ENCODE peak calls at places on chromosomes 3 and 15, in ten cellular contexts. One of them, this sample, is unnamed.

GRCh38 chr3:142279965-142280590 is 54.7 kb upstream of the GK5 start:
- DNase-seq in iris pigment epithelial cell: peak
- DNase-seq in IMR-90: peak
- DNase-seq in NCI-H2081: peak
- DNase-seq in HFFc6: peak
- DNase-seq in activated CD4-positive, alpha-beta T cell treated with anti-CD3 and anti-CD28 coated beads for 24 hours: peak
- DNase-seq in GF-D8: peak
- DNase-seq in GM23338: peak
- DNase-seq in HFF-Myc: peak
- DNase-seq in memory B cell: peak
- DNase-seq in this sample: peak

GRCh38 chr3:127208483-127209100 is 15.7 kb downstream of the PRR23E start:
- DNase-seq in GM23338: no peak
- DNase-seq in GF-D8: no peak
- DNase-seq in IMR-90: no peak
- DNase-seq in HFF-Myc: no peak
- DNase-seq in iris pigment epithelial cell: no peak
- DNase-seq in memory B cell: no peak
- DNase-seq in HFFc6: no peak
- DNase-seq in activated CD4-positive, alpha-beta T cell treated with anti-CD3 and anti-CD28 coated beads for 24 hours: no peak
- DNase-seq in NCI-H2081: no peak
- DNase-seq in this sample: no peak

GRCh38 chr3:49689046-49689886 is at the start of the genes MST1 and RNF123:
- DNase-seq in NCI-H2081: no peak
- DNase-seq in IMR-90: peak
- DNase-seq in GM23338: peak
- DNase-seq in iris pigment epithelial cell: peak
- DNase-seq in GF-D8: no peak
- DNase-seq in HFF-Myc: peak
- DNase-seq in memory B cell: peak
- DNase-seq in activated CD4-positive, alpha-beta T cell treated with anti-CD3 and anti-CD28 coated beads for 24 hours: peak
- DNase-seq in HFFc6: peak
- DNase-seq in this sample: peak

GRCh38 chr3:43659250-43659880 is 31.4 kb upstream of the ABHD5 start:
- DNase-seq in activated CD4-positive, alpha-beta T cell treated with anti-CD3 and anti-CD28 coated beads for 24 hours: no peak
- DNase-seq in NCI-H2081: no peak
- DNase-seq in memory B cell: no peak
- DNase-seq in GF-D8: no peak
- DNase-seq in HFF-Myc: no peak
- DNase-seq in GM23338: peak
- DNase-seq in HFFc6: no peak
- DNase-seq in iris pigment epithelial cell: no peak
- DNase-seq in IMR-90: no peak
- DNase-seq in this sample: no peak

GRCh38 chr3:104989878-104990277 is 376.8 kb upstream of the ALCAM start:
- DNase-seq in GF-D8: no peak
- DNase-seq in activated CD4-positive, alpha-beta T cell treated with anti-CD3 and anti-CD28 coated beads for 24 hours: no peak
- DNase-seq in IMR-90: peak
- DNase-seq in GM23338: no peak
- DNase-seq in memory B cell: no peak
- DNase-seq in HFFc6: peak
- DNase-seq in NCI-H2081: no peak
- DNase-seq in HFF-Myc: no peak
- DNase-seq in iris pigment epithelial cell: no peak
- DNase-seq in this sample: no peak

GRCh38 chr3:13461169-13462124 is 18.7 kb upstream of the HDAC11 start:
- DNase-seq in activated CD4-positive, alpha-beta T cell treated with anti-CD3 and anti-CD28 coated beads for 24 hours: peak
- DNase-seq in NCI-H2081: peak
- DNase-seq in HFF-Myc: no peak
- DNase-seq in iris pigment epithelial cell: peak
- DNase-seq in memory B cell: peak
- DNase-seq in IMR-90: peak
- DNase-seq in GF-D8: no peak
- DNase-seq in GM23338: peak
- DNase-seq in HFFc6: peak
- DNase-seq in this sample: no peak

GRCh38 chr3:110697961-110698360 is 373.7 kb upstream of the NECTIN3 start:
- DNase-seq in NCI-H2081: no peak
- DNase-seq in IMR-90: peak
- DNase-seq in iris pigment epithelial cell: peak
- DNase-seq in memory B cell: no peak
- DNase-seq in GM23338: peak
- DNase-seq in GF-D8: no peak
- DNase-seq in HFFc6: no peak
- DNase-seq in activated CD4-positive, alpha-beta T cell treated with anti-CD3 and anti-CD28 coated beads for 24 hours: no peak
- DNase-seq in HFF-Myc: peak
- DNase-seq in this sample: no peak

GRCh38 chr3:177058647-177059046 is 138.6 kb downstream of the TBL1XR1 start:
- DNase-seq in NCI-H2081: no peak
- DNase-seq in activated CD4-positive, alpha-beta T cell treated with anti-CD3 and anti-CD28 coated beads for 24 hours: no peak
- DNase-seq in HFFc6: no peak
- DNase-seq in memory B cell: no peak
- DNase-seq in iris pigment epithelial cell: no peak
- DNase-seq in GM23338: no peak
- DNase-seq in HFF-Myc: no peak
- DNase-seq in IMR-90: no peak
- DNase-seq in GF-D8: no peak
- DNase-seq in this sample: no peak

GRCh38 chr15:96274698-96275097 is 55.8 kb upstream of the NR2F2 start:
- DNase-seq in memory B cell: no peak
- DNase-seq in activated CD4-positive, alpha-beta T cell treated with anti-CD3 and anti-CD28 coated beads for 24 hours: no peak
- DNase-seq in GF-D8: no peak
- DNase-seq in iris pigment epithelial cell: no peak
- DNase-seq in HFF-Myc: no peak
- DNase-seq in NCI-H2081: no peak
- DNase-seq in IMR-90: no peak
- DNase-seq in HFFc6: peak
- DNase-seq in GM23338: no peak
- DNase-seq in this sample: peak

GRCh38 chr15:77786181-77786890 is 153.6 kb upstream of the LINGO1 start:
- DNase-seq in activated CD4-positive, alpha-beta T cell treated with anti-CD3 and anti-CD28 coated beads for 24 hours: no peak
- DNase-seq in GF-D8: no peak
- DNase-seq in iris pigment epithelial cell: no peak
- DNase-seq in IMR-90: no peak
- DNase-seq in HFF-Myc: no peak
- DNase-seq in NCI-H2081: no peak
- DNase-seq in memory B cell: no peak
- DNase-seq in HFFc6: no peak
- DNase-seq in GM23338: no peak
- DNase-seq in this sample: no peak

GRCh38 chr15:66287461-66288055 is 5.8 kb upstream of the DIS3L start:
- DNase-seq in memory B cell: peak
- DNase-seq in HFFc6: no peak
- DNase-seq in IMR-90: peak
- DNase-seq in HFF-Myc: no peak
- DNase-seq in iris pigment epithelial cell: no peak
- DNase-seq in activated CD4-positive, alpha-beta T cell treated with anti-CD3 and anti-CD28 coated beads for 24 hours: no peak
- DNase-seq in GM23338: peak
- DNase-seq in GF-D8: no peak
- DNase-seq in NCI-H2081: peak
- DNase-seq in this sample: no peak

GRCh38 chr3:148598619-148599018 is 99.1 kb upstream of the AGTR1 start:
- DNase-seq in NCI-H2081: no peak
- DNase-seq in memory B cell: no peak
- DNase-seq in HFFc6: no peak
- DNase-seq in GM23338: no peak
- DNase-seq in iris pigment epithelial cell: peak
- DNase-seq in IMR-90: peak
- DNase-seq in HFF-Myc: no peak
- DNase-seq in GF-D8: no peak
- DNase-seq in activated CD4-positive, alpha-beta T cell treated with anti-CD3 and anti-CD28 coated beads for 24 hours: no peak
- DNase-seq in this sample: no peak

GRCh38 chr3:38800511-38800910 is 15.5 kb downstream of the SCN10A start:
- DNase-seq in activated CD4-positive, alpha-beta T cell treated with anti-CD3 and anti-CD28 coated beads for 24 hours: no peak
- DNase-seq in memory B cell: no peak
- DNase-seq in NCI-H2081: no peak
- DNase-seq in HFF-Myc: no peak
- DNase-seq in HFFc6: no peak
- DNase-seq in GM23338: peak
- DNase-seq in IMR-90: no peak
- DNase-seq in iris pigment epithelial cell: no peak
- DNase-seq in GF-D8: no peak
- DNase-seq in this sample: no peak

GRCh38 chr3:187705164-187705563 is 2.8 kb upstream of the RTP2 start:
- DNase-seq in GM23338: no peak
- DNase-seq in IMR-90: peak
- DNase-seq in NCI-H2081: no peak
- DNase-seq in HFF-Myc: no peak
- DNase-seq in iris pigment epithelial cell: no peak
- DNase-seq in HFFc6: peak
- DNase-seq in memory B cell: no peak
- DNase-seq in GF-D8: no peak
- DNase-seq in activated CD4-positive, alpha-beta T cell treated with anti-CD3 and anti-CD28 coated beads for 24 hours: no peak
- DNase-seq in this sample: no peak

GRCh38 chr3:129656659-129657247 is 50.3 kb upstream of the PLXND1 start:
- DNase-seq in HFFc6: no peak
- DNase-seq in activated CD4-positive, alpha-beta T cell treated with anti-CD3 and anti-CD28 coated beads for 24 hours: no peak
- DNase-seq in HFF-Myc: no peak
- DNase-seq in NCI-H2081: no peak
- DNase-seq in IMR-90: no peak
- DNase-seq in GF-D8: no peak
- DNase-seq in GM23338: peak
- DNase-seq in memory B cell: no peak
- DNase-seq in iris pigment epithelial cell: no peak
- DNase-seq in this sample: no peak

GRCh38 chr15:96974761-96975160 is 644.3 kb downstream of the NR2F2 start:
- DNase-seq in GM23338: no peak
- DNase-seq in GF-D8: no peak
- DNase-seq in HFF-Myc: no peak
- DNase-seq in HFFc6: no peak
- DNase-seq in iris pigment epithelial cell: no peak
- DNase-seq in memory B cell: no peak
- DNase-seq in activated CD4-positive, alpha-beta T cell treated with anti-CD3 and anti-CD28 coated beads for 24 hours: no peak
- DNase-seq in NCI-H2081: no peak
- DNase-seq in IMR-90: no peak
- DNase-seq in this sample: no peak

GRCh38 chr3:42721690-42722089 is 19.1 kb upstream of the HHATL start:
- DNase-seq in iris pigment epithelial cell: no peak
- DNase-seq in HFFc6: no peak
- DNase-seq in NCI-H2081: no peak
- DNase-seq in IMR-90: no peak
- DNase-seq in memory B cell: no peak
- DNase-seq in activated CD4-positive, alpha-beta T cell treated with anti-CD3 and anti-CD28 coated beads for 24 hours: no peak
- DNase-seq in GF-D8: no peak
- DNase-seq in GM23338: no peak
- DNase-seq in HFF-Myc: no peak
- DNase-seq in this sample: no peak

GRCh38 chr15:29736745-29737023 is 85.6 kb downstream of the TJP1 start:
- DNase-seq in activated CD4-positive, alpha-beta T cell treated with anti-CD3 and anti-CD28 coated beads for 24 hours: no peak
- DNase-seq in GF-D8: no peak
- DNase-seq in GM23338: no peak
- DNase-seq in IMR-90: peak
- DNase-seq in memory B cell: no peak
- DNase-seq in HFFc6: peak
- DNase-seq in iris pigment epithelial cell: peak
- DNase-seq in NCI-H2081: no peak
- DNase-seq in HFF-Myc: no peak
- DNase-seq in this sample: peak

GRCh38 chr15:60362318-60363023 is 35.3 kb downstream of the ANXA2 start:
- DNase-seq in memory B cell: no peak
- DNase-seq in HFFc6: peak
- DNase-seq in iris pigment epithelial cell: peak
- DNase-seq in IMR-90: peak
- DNase-seq in GM23338: no peak
- DNase-seq in NCI-H2081: no peak
- DNase-seq in activated CD4-positive, alpha-beta T cell treated with anti-CD3 and anti-CD28 coated beads for 24 hours: peak
- DNase-seq in GF-D8: no peak
- DNase-seq in HFF-Myc: peak
- DNase-seq in this sample: peak

GRCh38 chr3:143814358-143814968 is 33.8 kb downstream of the SLC9A9 start:
- DNase-seq in GF-D8: no peak
- DNase-seq in iris pigment epithelial cell: no peak
- DNase-seq in HFFc6: no peak
- DNase-seq in HFF-Myc: no peak
- DNase-seq in IMR-90: no peak
- DNase-seq in activated CD4-positive, alpha-beta T cell treated with anti-CD3 and anti-CD28 coated beads for 24 hours: no peak
- DNase-seq in NCI-H2081: no peak
- DNase-seq in GM23338: no peak
- DNase-seq in memory B cell: no peak
- DNase-seq in this sample: no peak

GRCh38 chr3:107432646-107433045 is 55.4 kb downstream of the CCDC54 start:
- DNase-seq in memory B cell: no peak
- DNase-seq in NCI-H2081: no peak
- DNase-seq in GF-D8: no peak
- DNase-seq in HFFc6: no peak
- DNase-seq in activated CD4-positive, alpha-beta T cell treated with anti-CD3 and anti-CD28 coated beads for 24 hours: no peak
- DNase-seq in IMR-90: no peak
- DNase-seq in HFF-Myc: no peak
- DNase-seq in iris pigment epithelial cell: no peak
- DNase-seq in GM23338: no peak
- DNase-seq in this sample: no peak

GRCh38 chr15:68318008-68318835 is 40.7 kb downstream of the FEM1B start:
- DNase-seq in HFFc6: no peak
- DNase-seq in GM23338: no peak
- DNase-seq in HFF-Myc: no peak
- DNase-seq in activated CD4-positive, alpha-beta T cell treated with anti-CD3 and anti-CD28 coated beads for 24 hours: no peak
- DNase-seq in memory B cell: no peak
- DNase-seq in NCI-H2081: no peak
- DNase-seq in GF-D8: no peak
- DNase-seq in IMR-90: no peak
- DNase-seq in iris pigment epithelial cell: no peak
- DNase-seq in this sample: no peak

GRCh38 chr3:53713626-53714025 is 132.6 kb downstream of the CHDH start:
- DNase-seq in GF-D8: no peak
- DNase-seq in NCI-H2081: no peak
- DNase-seq in HFF-Myc: no peak
- DNase-seq in iris pigment epithelial cell: no peak
- DNase-seq in memory B cell: no peak
- DNase-seq in HFFc6: no peak
- DNase-seq in activated CD4-positive, alpha-beta T cell treated with anti-CD3 and anti-CD28 coated beads for 24 hours: no peak
- DNase-seq in IMR-90: no peak
- DNase-seq in GM23338: no peak
- DNase-seq in this sample: no peak

GRCh38 chr15:73884159-73884558 is 10.8 kb downstream of the TBC1D21 start:
- DNase-seq in NCI-H2081: no peak
- DNase-seq in IMR-90: no peak
- DNase-seq in GF-D8: no peak
- DNase-seq in iris pigment epithelial cell: no peak
- DNase-seq in GM23338: no peak
- DNase-seq in HFF-Myc: no peak
- DNase-seq in HFFc6: no peak
- DNase-seq in activated CD4-positive, alpha-beta T cell treated with anti-CD3 and anti-CD28 coated beads for 24 hours: no peak
- DNase-seq in memory B cell: no peak
- DNase-seq in this sample: no peak

GRCh38 chr3:39910828-39911464 is 101.5 kb downstream of the MYRIP start:
- DNase-seq in GM23338: no peak
- DNase-seq in iris pigment epithelial cell: no peak
- DNase-seq in memory B cell: no peak
- DNase-seq in NCI-H2081: no peak
- DNase-seq in IMR-90: no peak
- DNase-seq in HFFc6: peak
- DNase-seq in GF-D8: no peak
- DNase-seq in HFF-Myc: no peak
- DNase-seq in activated CD4-positive, alpha-beta T cell treated with anti-CD3 and anti-CD28 coated beads for 24 hours: no peak
- DNase-seq in this sample: peak

This sample was measured in HS-5.